ENCODE peak calls at places on chromosomes 5 and 9, in five cellular contexts. U is GM20000; R is cardiac muscle cell; S is endodermal cell; I is activated CD8-positive, alpha-beta T cell treated with anti-CD3 and anti-CD28 coated beads for 36 hours. H is an unnamed sample.

GRCh38 chr5:61474746-61475145 is 142.7 kb downstream of the ZSWIM6 start:
- DNase-seq in U (no peak), R (no peak), S (no peak), I (no peak), H (no peak)

GRCh38 chr5:154129868-154130267 is 60.7 kb upstream of the GALNT10 start:
- DNase-seq in U (no peak), R (no peak), S (no peak), I (no peak), H (no peak)

GRCh38 chr9:35951736-35952135 is 6.2 kb downstream of the OR2S2 start:
- DNase-seq in U (no peak), R (peak), S (no peak), I (no peak), H (no peak)

GRCh38 chr5:159184858-159185381 is 24.4 kb downstream of the RNF145 start:
- DNase-seq in U (no peak), R (peak), S (peak), I (peak), H (no peak)

GRCh38 chr5:2261002-2261703 is 378.4 kb upstream of the IRX4 start:
- DNase-seq in U (no peak), R (no peak), S (peak), I (no peak), H (no peak)

GRCh38 chr9:93190133-93190525 is 6.2 kb downstream of the WNK2 start:
- DNase-seq in U (no peak), R (no peak), S (no peak), I (no peak), H (no peak)

GRCh38 chr9:6944093-6944551 is 186.3 kb downstream of the KDM4C start:
- DNase-seq in U (no peak), R (peak), S (no peak), I (no peak), H (no peak)

GRCh38 chr9:130256644-130257043 is 8.9 kb upstream of the HMCN2 start:
- DNase-seq in U (no peak), R (no peak), S (no peak), I (no peak), H (no peak)

GRCh38 chr5:96854067-96854466 is 22.2 kb upstream of the ERAP2 start:
- DNase-seq in U (no peak), R (no peak), S (no peak), I (no peak), H (no peak)

GRCh38 chr9:112764837-112765236 is 14.3 kb downstream of the SNX30 start:
- DNase-seq in U (no peak), R (no peak), S (peak), I (no peak), H (no peak)

GRCh38 chr9:128919409-128919808 is 1.4 kb upstream of the PHYHD1 start:
- DNase-seq in U (no peak), R (no peak), S (peak), I (no peak), H (no peak)

GRCh38 chr5:38922199-38922598 is 76.4 kb downstream of the OSMR start:
- DNase-seq in U (peak), R (peak), S (peak), I (peak), H (no peak)

GRCh38 chr9:91740713-91741112 is 209.3 kb downstream of the ROR2 start:
- DNase-seq in U (no peak), R (peak), S (no peak), I (no peak), H (peak)

GRCh38 chr5:140182075-140182709 is 7.2 kb downstream of the CYSTM1 start:
- DNase-seq in U (no peak), R (peak), S (no peak), I (no peak), H (no peak)

GRCh38 chr5:164319161-164319560 is 813.7 kb downstream of the MAT2B start:
- DNase-seq in U (no peak), R (no peak), S (no peak), I (no peak), H (no peak)

GRCh38 chr5:79924936-79925893 is 65.8 kb downstream of the MTX3 start:
- DNase-seq in U (peak), R (peak), S (peak), I (peak), H (no peak)

GRCh38 chr9:36897476-36897875 is 136.6 kb downstream of the PAX5 start:
- DNase-seq in U (no peak), R (no peak), S (peak), I (no peak), H (no peak)

GRCh38 chr5:78984020-78984610 is 995 bp downstream of the ARSB start:
- DNase-seq in U (peak), R (peak), S (peak), I (no peak), H (no peak)

GRCh38 chr5:168947212-168947868 is 353.6 kb downstream of the SLIT3 start:
- DNase-seq in U (peak), R (peak), S (peak), I (peak), H (no peak)

GRCh38 chr5:66209350-66209749 is 65.2 kb downstream of the SREK1 start:
- DNase-seq in U (no peak), R (no peak), S (peak), I (no peak), H (no peak)

GRCh38 chr9:89675403-89675771 is 70.6 kb downstream of the GADD45G start:
- DNase-seq in U (no peak), R (no peak), S (no peak), I (no peak), H (no peak)
- TF ChIP-seq CTCF in U (no peak), R (no peak), S (no peak), I (no peak), H (no peak)

DNA sequence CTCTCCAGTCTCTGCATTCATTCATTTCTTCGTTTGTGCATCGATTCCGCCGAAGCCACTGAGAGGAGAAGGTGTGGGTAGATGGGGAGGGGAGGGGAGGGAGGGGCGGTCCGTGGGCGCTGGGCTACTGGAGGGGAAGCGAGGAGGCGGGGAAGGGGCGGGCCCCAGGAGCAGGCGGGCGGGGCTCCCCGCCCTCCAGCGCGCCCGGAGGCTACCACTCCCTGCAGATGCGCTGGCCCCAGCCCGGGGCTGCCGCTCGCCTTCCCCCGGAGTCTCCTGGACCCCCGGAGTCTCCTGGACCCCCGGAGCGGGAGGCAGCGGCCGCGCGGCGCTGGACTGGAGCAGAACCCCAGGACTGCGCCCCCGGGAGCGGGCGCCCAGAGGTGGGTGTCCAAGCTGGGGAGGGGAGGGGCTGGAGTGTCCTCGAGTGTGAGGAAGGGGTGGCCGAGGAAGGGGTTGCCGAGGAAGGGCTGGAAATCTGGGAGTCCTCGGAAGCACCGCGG is 159.4 kb downstream of the C9orf152 start:
- DNase-seq in U (peak), R (peak), S (peak), I (peak), H (no peak)
- TF ChIP-seq CTCF in U (no peak), R (no peak), S (no peak), I (no peak), H (no peak)

GRCh38 chr9:89097219-89097618 is 81.4 kb downstream of the SHC3 start:
- DNase-seq in U (no peak), R (no peak), S (no peak), I (no peak), H (no peak)
- TF ChIP-seq CTCF in U (no peak), R (no peak), S (no peak), I (no peak), H (no peak)

GRCh38 chr9:71355884-71356283 is 234.5 kb upstream of the TRPM3 start:
- DNase-seq in U (no peak), R (no peak), S (peak), I (no peak), H (no peak)
- TF ChIP-seq CTCF in U (no peak), R (no peak), S (peak), I (no peak), H (no peak)

DNA sequence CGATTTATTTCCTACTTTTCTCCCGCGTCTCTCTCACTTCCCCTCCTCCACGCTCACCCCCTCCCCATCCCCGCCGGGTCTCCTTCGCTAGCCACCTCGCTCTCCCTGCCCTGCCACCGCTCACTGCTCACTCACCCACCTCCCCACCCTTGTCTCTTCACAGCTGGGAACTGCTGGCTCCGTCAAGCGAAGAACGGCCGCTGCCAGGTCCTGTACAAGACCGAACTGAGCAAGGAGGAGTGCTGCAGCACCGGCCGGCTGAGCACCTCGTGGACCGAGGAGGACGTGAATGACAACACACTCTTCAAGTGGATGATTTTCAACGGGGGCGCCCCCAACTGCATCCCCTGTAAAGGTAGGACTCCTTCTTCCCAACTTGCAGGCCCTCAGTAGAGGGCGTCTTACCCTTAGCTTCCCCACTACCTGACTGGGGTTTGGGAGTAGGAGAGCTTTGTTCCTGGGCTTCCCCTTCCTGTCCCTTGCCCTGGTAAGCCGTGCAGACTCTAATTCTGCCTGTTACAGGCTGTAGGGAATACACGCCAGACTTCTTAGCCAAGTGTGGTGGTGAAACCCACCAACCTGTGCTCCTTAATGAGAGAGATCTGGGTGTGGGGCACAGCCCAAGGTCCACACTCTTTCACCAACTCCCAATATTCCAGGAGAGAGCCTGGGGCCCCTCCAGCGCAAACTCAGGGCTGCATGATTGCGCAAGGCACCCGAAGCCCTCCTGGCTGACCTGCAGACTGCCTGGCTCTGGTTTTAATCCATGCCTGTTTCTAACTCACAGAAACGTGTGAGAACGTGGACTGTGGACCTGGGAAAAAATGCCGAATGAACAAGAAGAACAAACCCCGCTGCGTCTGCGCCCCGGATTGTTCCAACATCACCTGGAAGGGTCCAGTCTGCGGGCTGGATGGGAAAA is 2.5 kb downstream of the FST start:
- DNase-seq in U (peak), R (peak), S (peak), I (peak), H (no peak)
- TF ChIP-seq CTCF in U (no peak), R (peak), S (peak), I (no peak), H (peak)

GRCh38 chr9:121824651-121825480 is 173.4 kb downstream of the DAB2IP start:
- DNase-seq in U (no peak), R (peak), S (peak), I (no peak), H (no peak)
- TF ChIP-seq CTCF in U (no peak), R (no peak), S (peak), I (no peak), H (no peak)

H was measured in epithelial cell of proximal tubule.